ENCODE peak calls at places on chromosome 1, in ten cellular contexts. J, Y, B, H, V, U, K, P, X and Z are unnamed samples.

GRCh38 chr1:186865861-186866260 is 37.1 kb downstream of the PLA2G4A start:
- DNase-seq in J (peak; percentile 13), Y (no peak), B (no peak), H (no peak), V (no peak), U (no peak), K (no peak), P (no peak), X (no peak), Z (no peak)

GRCh38 chr1:226708967-226709396 is 30.1 kb downstream of the ITPKB start:
- DNase-seq in J (no peak), Y (no peak), B (no peak), H (no peak), V (no peak), U (no peak), K (no peak), P (peak; percentile 18), X (no peak), Z (no peak)

GRCh38 chr1:116763116-116763786 is 9.0 kb downstream of the CD2 start:
- DNase-seq in J (no peak), Y (no peak), B (peak; percentile 27), H (no peak), V (no peak), U (no peak), K (no peak), P (no peak), X (no peak), Z (no peak)

GRCh38 chr1:234972411-234973191 is 156.0 kb downstream of the TOMM20 start:
- DNase-seq in J (no peak), Y (no peak), B (no peak), H (no peak), V (no peak), U (peak; percentile 41), K (no peak), P (peak; percentile 43), X (no peak), Z (no peak)

GRCh38 chr1:23556661-23557470 is 2.4 kb downstream of the ID3 start:
- DNase-seq in J (peak; percentile 76), Y (no peak), B (no peak), H (no peak), V (peak; percentile 44), U (peak; percentile 75), K (peak; percentile 28), P (no peak), X (no peak), Z (peak; percentile 70)

GRCh38 chr1:194024659-194025058 is 838.2 kb upstream of the B3GALT2 start:
- DNase-seq in J (peak; percentile 80), Y (no peak), B (no peak), H (no peak), V (no peak), U (peak; percentile 83), K (no peak), P (peak; percentile 27), X (peak; percentile 39), Z (peak; percentile 90)

GRCh38 chr1:50637460-50637859 is 214.2 kb upstream of the DMRTA2 start:
- DNase-seq in J (peak; percentile 21), Y (no peak), B (no peak), H (no peak), V (no peak), U (peak; percentile 8), K (no peak), P (no peak), X (peak; percentile 12), Z (no peak)

GRCh38 chr1:101371259-101371658 is 134.4 kb downstream of the S1PR1 start:
- DNase-seq in J (peak; percentile 92), Y (no peak), B (no peak), H (no peak), V (peak; percentile 27), U (peak; percentile 87), K (no peak), P (no peak), X (peak; percentile 86), Z (peak; percentile 73)

GRCh38 chr1:17215545-17215890 is 10.6 kb downstream of the PADI1 start:
- DNase-seq in J (peak; percentile 58), Y (no peak), B (no peak), H (no peak), V (no peak), U (peak; percentile 9), K (no peak), P (no peak), X (no peak), Z (peak; percentile 31)

GRCh38 chr1:246041360-246041759 is 465.7 kb downstream of the SMYD3 start:
- DNase-seq in J (no peak), Y (no peak), B (no peak), H (no peak), V (no peak), U (no peak), K (no peak), P (no peak), X (no peak), Z (no peak)

GRCh38 chr1:150083907-150084306 is 16.3 kb downstream of the VPS45 start:
- DNase-seq in J (no peak), Y (no peak), B (no peak), H (no peak), V (no peak), U (peak; percentile 21), K (no peak), P (no peak), X (peak; percentile 13), Z (no peak)

GRCh38 chr1:6958407-6958806 is 173.2 kb downstream of the CAMTA1 start:
- DNase-seq in J (no peak), Y (no peak), B (no peak), H (no peak), V (no peak), U (peak; percentile 34), K (no peak), P (no peak), X (no peak), Z (no peak)

GRCh38 chr1:40917995-40918711 is 56.0 kb upstream of the CITED4 start:
- DNase-seq in J (no peak), Y (no peak), B (no peak), H (no peak), V (no peak), U (no peak), K (no peak), P (no peak), X (no peak), Z (no peak)

GRCh38 chr1:203126866-203127671 is 457 bp upstream of the ADORA1 start:
- DNase-seq in J (peak; percentile 15), Y (no peak), B (no peak), H (no peak), V (no peak), U (peak; percentile 19), K (no peak), P (no peak), X (peak; percentile 9), Z (peak; percentile 34)